ENCODE peak calls at places on chromosomes 11 and 22, in six cellular contexts. C is stimulated activated CD4-positive, alpha-beta T cell treated with anti-CD3 and anti-CD28 coated beads, Interleukin-12 subunit alpha, Interleukin-12 subunit beta, amount 100 ng/mL, for 24 hours; I is heart right ventricle; W is DMS79 treated with DMSO at 0.1 percent for 48 hours; J is MM.1S; S is hypothalamus. Q is an unnamed sample.
A peak's percentile ranks its signal among the peaks of the same experiment; 100 is the strongest.

GRCh38 chr11:94400839-94401772 is at the start of gene GPR83:
- DNase-seq in C (no peak), I (peak; percentile 21), W (peak; percentile 32), J (no peak), S (no peak), Q (peak; percentile 73)

GRCh38 chr22:30150212-30150611 is 69.9 kb downstream of the HORMAD2 start:
- DNase-seq in C (no peak), I (no peak), W (no peak), J (no peak), S (no peak), Q (no peak)

GRCh38 chr11:105610796-105611361 is 1.0 kb downstream of the GRIA4 start:
- DNase-seq in C (no peak), I (no peak), W (no peak), J (no peak), S (no peak), Q (no peak)

GRCh38 chr11:119284344-119285157 is 32.4 kb downstream of the MCAM start:
- DNase-seq in C (no peak), I (no peak), W (peak; percentile 39), J (peak; percentile 72), S (no peak), Q (peak; percentile 27)

GRCh38 chr11:81237139-81237538 is 1496.5 kb downstream of the FAM181B start:
- DNase-seq in C (no peak), I (no peak), W (peak; percentile 26), J (peak; percentile 70), S (no peak), Q (no peak)

GRCh38 chr11:20011294-20011951 is 148.9 kb downstream of the DBX1 start:
- DNase-seq in C (no peak), I (no peak), W (no peak), J (no peak), S (no peak), Q (no peak)

GRCh38 chr11:92180664-92181251 is 43.9 kb upstream of the FAT3 start:
- DNase-seq in C (no peak), I (no peak), W (no peak), J (no peak), S (no peak), Q (no peak)

GRCh38 chr11:98003606-98004371 is 1017.0 kb upstream of the CNTN5 start:
- DNase-seq in C (no peak), I (no peak), W (no peak), J (no peak), S (no peak), Q (no peak)